ENCODE peak calls at places on chromosomes 5 and 9, in eight cellular contexts. K is mesendoderm; L is small intestine; F is CD8-positive, alpha-beta memory T cell; I is psoas muscle; M is caudate nucleus; U is IMR-90; X is right atrium auricular region. G is an unnamed sample.

GRCh38 chr5:171272996-171273970 is 35.8 kb upstream of the TLX3 start:
- DNase-seq in K (peak), L (peak), F (no peak), I (no peak), M (no peak), U (peak), X (no peak), G (no peak)

GRCh38 chr9:2120926-2121689 is 106.0 kb downstream of the SMARCA2 start:
- DNase-seq in K (no peak), L (no peak), F (no peak), I (no peak), M (no peak), U (peak), X (no peak), G (no peak)

GRCh38 chr5:8864053-8864452 is 681.8 kb downstream of the SEMA5A start:
- DNase-seq in K (peak), L (peak), F (no peak), I (no peak), M (no peak), U (peak), X (no peak), G (no peak)

GRCh38 chr9:100601216-100601615 is 23.3 kb downstream of the CAVIN4 start:
- DNase-seq in K (peak), L (peak), F (no peak), I (no peak), M (peak), U (peak), X (no peak), G (no peak)

GRCh38 chr5:172754957-172755356 is 16.0 kb downstream of the DUSP1 start:
- DNase-seq in K (no peak), L (no peak), F (no peak), I (no peak), M (no peak), U (no peak), X (no peak), G (no peak)

GRCh38 chr9:35774907-35775635 is 16.3 kb upstream of the NPR2 start:
- DNase-seq in K (peak), L (no peak), F (no peak), I (no peak), M (no peak), U (no peak), X (no peak), G (no peak)

GRCh38 chr9:112333639-112334318 is 360 bp upstream of the PTBP3 start:
- DNase-seq in K (peak), L (peak), F (peak), I (peak), M (peak), U (peak), X (peak), G (peak)

GRCh38 chr5:167230414-167230813 is 1061.0 kb upstream of the WWC1 start:
- DNase-seq in K (no peak), L (no peak), F (no peak), I (no peak), M (no peak), U (no peak), X (no peak), G (no peak)

GRCh38 chr9:80501635-80502034 is 929.9 kb downstream of the TLE4 start:
- DNase-seq in K (no peak), L (no peak), F (no peak), I (no peak), M (no peak), U (peak), X (no peak), G (no peak)

GRCh38 chr9:105065119-105066088 is 137.4 kb upstream of the ABCA1 start:
- DNase-seq in K (no peak), L (peak), F (no peak), I (no peak), M (no peak), U (no peak), X (no peak), G (no peak)

GRCh38 chr5:13771011-13771571 is 173.4 kb downstream of the DNAH5 start:
- DNase-seq in K (no peak), L (no peak), F (no peak), I (no peak), M (no peak), U (peak), X (no peak), G (no peak)

GRCh38 chr5:142984016-142984415 is 213.8 kb downstream of the ARHGAP26 start:
- DNase-seq in K (no peak), L (no peak), F (no peak), I (no peak), M (no peak), U (peak), X (no peak), G (no peak)

GRCh38 chr5:123585871-123586270 is 73.9 kb downstream of the CSNK1G3 start:
- DNase-seq in K (no peak), L (no peak), F (no peak), I (no peak), M (no peak), U (no peak), X (no peak), G (no peak)

GRCh38 chr9:90698874-90699440 is 56.3 kb upstream of the DIRAS2 start:
- DNase-seq in K (no peak), L (no peak), F (no peak), I (no peak), M (no peak), U (no peak), X (no peak), G (no peak)

GRCh38 chr9:115941561-115942315 is 211.9 kb upstream of the PAPPA start:
- DNase-seq in K (no peak), L (no peak), F (no peak), I (no peak), M (no peak), U (peak), X (no peak), G (no peak)

DNA sequence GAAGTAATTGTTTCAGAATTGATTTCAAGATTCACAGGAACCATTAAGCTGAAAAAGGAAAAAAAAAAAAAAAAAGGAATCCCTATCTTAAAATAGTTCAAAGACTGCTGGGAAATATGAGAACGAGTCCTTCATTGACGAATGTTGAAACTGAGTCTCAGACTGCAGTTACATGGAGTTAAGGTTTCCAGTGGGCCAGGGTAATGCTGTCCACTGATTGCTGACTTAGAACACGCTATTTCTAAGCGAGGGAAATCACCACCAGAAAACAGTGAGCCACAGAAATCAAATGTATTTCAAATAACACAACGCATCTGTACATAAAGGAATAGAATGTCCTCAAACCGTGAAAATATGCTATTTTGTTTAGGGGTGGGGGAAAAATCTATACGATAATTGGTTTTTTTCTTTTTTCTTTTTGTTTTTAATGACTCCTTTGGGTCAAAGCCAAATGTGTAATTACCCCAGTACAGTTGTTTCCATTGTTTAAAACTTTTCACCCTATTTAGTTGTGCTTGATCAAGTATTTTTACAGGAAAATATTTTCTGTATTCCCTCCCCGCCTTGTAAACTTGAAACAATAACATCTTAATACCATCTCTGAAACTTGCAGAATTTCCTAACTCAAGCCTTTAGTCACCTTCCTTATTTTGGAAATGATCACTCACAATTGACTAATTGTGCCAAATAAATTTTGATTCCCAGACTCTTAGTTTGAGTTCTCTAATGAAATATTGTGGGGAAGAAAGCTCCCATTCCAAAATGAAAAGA is 208.3 kb downstream of the MCTP1 start:
- DNase-seq in K (no peak), L (no peak), F (no peak), I (no peak), M (no peak), U (no peak), X (no peak), G (no peak)
- H3K27ac ChIP-seq in K (no peak), L (no peak), F (no peak), I (peak), M (no peak), U (no peak), X (no peak), G (no peak)

GRCh38 chr9:4119778-4120554 is 179.9 kb downstream of the GLIS3 start:
- DNase-seq in K (no peak), L (no peak), F (no peak), I (no peak), M (no peak), U (no peak), X (no peak), G (no peak)

GRCh38 chr9:4116091-4116581 is 183.7 kb downstream of the GLIS3 start:
- DNase-seq in K (no peak), L (no peak), F (no peak), I (no peak), M (no peak), U (peak), X (no peak), G (no peak)

GRCh38 chr9:4117835-4118610 is 181.8 kb downstream of the GLIS3 start:
- DNase-seq in K (peak), L (no peak), F (peak), I (peak), M (no peak), U (no peak), X (no peak), G (peak)

GRCh38 chr9:4116708-4117460 is 183.0 kb downstream of the GLIS3 start:
- DNase-seq in K (no peak), L (no peak), F (no peak), I (no peak), M (no peak), U (no peak), X (no peak), G (no peak)

GRCh38 chr9:4118666-4119065 is 181.2 kb downstream of the GLIS3 start:
- DNase-seq in K (no peak), L (no peak), F (no peak), I (no peak), M (no peak), U (no peak), X (no peak), G (no peak)
- H3K27ac ChIP-seq in K (no peak), L (no peak), F (no peak), I (no peak), M (no peak), U (no peak), X (peak), G (no peak)

GRCh38 chr5:66346869-66347268 is 202.8 kb downstream of the SREK1 start:
- DNase-seq in K (no peak), L (no peak), F (no peak), I (no peak), M (no peak), U (no peak), X (no peak), G (no peak)

GRCh38 chr5:66344544-66344943 is 200.4 kb downstream of the SREK1 start:
- DNase-seq in K (no peak), L (no peak), F (no peak), I (no peak), M (no peak), U (no peak), X (no peak), G (no peak)

GRCh38 chr5:66342316-66342715 is 198.2 kb downstream of the SREK1 start:
- DNase-seq in K (no peak), L (no peak), F (no peak), I (no peak), M (no peak), U (no peak), X (no peak), G (no peak)

GRCh38 chr5:66339896-66340295 is 195.8 kb downstream of the SREK1 start:
- DNase-seq in K (no peak), L (no peak), F (no peak), I (no peak), M (no peak), U (no peak), X (no peak), G (no peak)

GRCh38 chr5:66343370-66344071 is 199.4 kb downstream of the SREK1 start:
- DNase-seq in K (no peak), L (peak), F (no peak), I (no peak), M (no peak), U (no peak), X (no peak), G (no peak)
- H3K27ac ChIP-seq in K (no peak), L (no peak), F (no peak), I (no peak), M (no peak), U (no peak), X (peak), G (no peak)

GRCh38 chr9:97271292-97271691 is 36.2 kb upstream of the CCDC180 start:
- DNase-seq in K (peak), L (no peak), F (no peak), I (no peak), M (no peak), U (no peak), X (no peak), G (no peak)

GRCh38 chr9:97277953-97278352 is 29.5 kb upstream of the CCDC180 start:
- DNase-seq in K (no peak), L (no peak), F (no peak), I (no peak), M (no peak), U (no peak), X (no peak), G (no peak)

GRCh38 chr9:97276310-97276852 is 31.1 kb upstream of the CCDC180 start:
- DNase-seq in K (no peak), L (no peak), F (no peak), I (no peak), M (no peak), U (no peak), X (no peak), G (no peak)

DNA sequence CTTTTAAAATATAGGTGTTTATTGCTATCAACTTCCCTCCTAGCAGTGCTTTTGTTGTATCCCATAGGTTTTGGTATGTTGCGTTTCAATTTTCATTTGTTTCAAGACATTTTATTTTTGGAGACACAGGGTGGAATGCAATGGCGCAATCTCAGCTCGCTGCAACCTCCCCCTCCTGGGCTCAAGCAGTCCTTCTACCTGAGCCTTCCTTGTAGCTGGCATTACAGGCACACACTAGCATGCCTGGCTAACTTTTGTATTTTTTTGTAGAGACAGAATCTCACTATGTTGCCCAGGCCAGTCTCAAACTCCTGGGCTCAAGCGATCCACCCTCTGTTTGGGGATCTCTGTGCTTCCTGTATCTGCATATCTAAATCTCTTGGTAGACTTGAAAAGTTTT is 35.4 kb upstream of the CCDC180 start:
- DNase-seq in K (peak), L (no peak), F (no peak), I (no peak), M (no peak), U (no peak), X (no peak), G (no peak)
- H3K27ac ChIP-seq in K (no peak), L (no peak), F (no peak), I (no peak), M (no peak), U (no peak), X (no peak), G (no peak)

GRCh38 chr9:20417695-20418094 is 204.6 kb downstream of the MLLT3 start:
- DNase-seq in K (no peak), L (no peak), F (no peak), I (no peak), M (no peak), U (no peak), X (no peak), G (no peak)
- H3K27ac ChIP-seq in K (no peak), L (no peak), F (no peak), I (no peak), M (no peak), U (no peak), X (no peak), G (no peak)

GRCh38 chr9:34519321-34520020 is 3.3 kb downstream of the ENHO start:
- DNase-seq in K (no peak), L (no peak), F (no peak), I (no peak), M (no peak), U (no peak), X (no peak), G (no peak)
- H3K27ac ChIP-seq in K (no peak), L (no peak), F (no peak), I (no peak), M (peak), U (no peak), X (no peak), G (no peak)

GRCh38 chr5:135446186-135446585 is 962 bp downstream of the DCANP1 start:
- DNase-seq in K (no peak), L (no peak), F (no peak), I (no peak), M (no peak), U (no peak), X (peak), G (no peak)
- H3K27ac ChIP-seq in K (no peak), L (no peak), F (no peak), I (no peak), M (no peak), U (no peak), X (no peak), G (no peak)

G was measured in effector memory CD4-positive, alpha-beta T cell.